ENCODE peak calls at places on chromosomes 5 and 9, in ten cellular contexts. C, U, M, H, V, D, I, J, E and F are unnamed samples.

GRCh38 chr9:92094655-92095054 is 20.6 kb downstream of the SPTLC1 start:
- DNase-seq in M (no peak), C (no peak), D (no peak), E (no peak), H (no peak), J (no peak), U (no peak), I (peak), V (peak), F (peak)

GRCh38 chr5:132259061-132259851 is 1.8 kb downstream of the PDLIM4 start:
- DNase-seq in E (no peak), C (no peak), M (no peak), D (no peak), U (peak), I (no peak), J (no peak), H (peak), V (no peak), F (peak)

GRCh38 chr5:98839469-98840383 is 66.3 kb downstream of the RGMB start:
- DNase-seq in D (no peak), H (no peak), U (peak), M (no peak), V (no peak), C (no peak), E (no peak), I (peak), J (no peak), F (peak)

GRCh38 chr5:50365615-50366251 is 75.4 kb downstream of the EMB start:
- DNase-seq in U (no peak), J (no peak), V (no peak), E (no peak), I (no peak), D (no peak), C (no peak), H (no peak), M (no peak), F (no peak)

GRCh38 chr9:124941689-124942561 is 1.0 kb upstream of the GOLGA1 start:
- DNase-seq in V (peak), J (peak), M (peak), H (peak), D (no peak), I (peak), C (peak), U (peak), E (no peak), F (peak)

GRCh38 chr9:123678038-123678877 is 251.7 kb downstream of the DENND1A start:
- DNase-seq in U (no peak), I (no peak), J (no peak), D (peak), H (no peak), M (no peak), E (no peak), V (no peak), C (no peak), F (no peak)

GRCh38 chr5:140221697-140222223 is 46.8 kb downstream of the CYSTM1 start:
- DNase-seq in M (no peak), H (peak), D (no peak), I (peak), U (no peak), C (no peak), V (peak), J (no peak), E (no peak), F (peak)

GRCh38 chr9:83220737-83221136 is 157.8 kb upstream of the RASEF start:
- DNase-seq in U (no peak), I (peak), J (no peak), H (no peak), V (peak), E (no peak), C (no peak), M (no peak), D (no peak), F (peak)

GRCh38 chr5:142597546-142598337 is 88.1 kb downstream of the FGF1 start:
- DNase-seq in I (peak), H (peak), C (no peak), J (no peak), D (peak), E (no peak), V (peak), U (no peak), M (no peak), F (peak)

GRCh38 chr9:111937781-111938426 is 41.3 kb downstream of the UGCG start:
- DNase-seq in U (peak), D (no peak), J (peak), E (peak), M (peak), V (peak), C (peak), I (peak), H (no peak), F (peak)

GRCh38 chr5:107556575-107556974 is 114.2 kb downstream of the EFNA5 start:
- DNase-seq in E (no peak), U (no peak), D (no peak), V (no peak), J (no peak), H (no peak), I (no peak), C (no peak), M (no peak), F (no peak)

GRCh38 chr5:38546691-38547146 is 9.7 kb downstream of the LIFR start:
- DNase-seq in V (no peak), U (no peak), C (no peak), H (no peak), I (no peak), D (no peak), E (no peak), M (no peak), J (no peak), F (no peak)